ENCODE peak calls at places on chromosome 7, in eight cellular contexts. F is NCI-H1694 treated with DMSO at 0.1 percent for 48 hours, Z is HCT116, I is midbrain, G is lower leg skin, C is cardiac muscle cell, H is astrocyte of the spinal cord, M is SJSA1. X is an unnamed sample.

GRCh38 chr7:27143950-27144798 is 693 bp upstream of the HOXA5 start:
- DNase-seq in M (no peak), I (no peak), G (peak), F (no peak), H (peak), Z (no peak), C (no peak), X (no peak)

GRCh38 chr7:76427635-76428034 is 2.9 kb downstream of the ZP3 start:
- DNase-seq in F (no peak), I (no peak), G (no peak), H (no peak), C (no peak), Z (no peak), M (no peak), X (no peak)

GRCh38 chr7:84674236-84674913 is 479.8 kb upstream of the SEMA3A start:
- DNase-seq in F (no peak), I (no peak), Z (no peak), M (peak), H (no peak), G (no peak), C (peak), X (no peak)

GRCh38 chr7:44914992-44915607 is 29.8 kb upstream of the PURB start:
- DNase-seq in M (no peak), I (no peak), F (no peak), H (peak), C (no peak), G (no peak), Z (no peak), X (no peak)

GRCh38 chr7:45644237-45644636 is 70.1 kb downstream of the ADCY1 start:
- DNase-seq in I (no peak), C (no peak), Z (no peak), M (no peak), G (peak), H (no peak), F (no peak), X (no peak)

GRCh38 chr7:73978681-73979563 is 49.1 kb upstream of the ELN start:
- DNase-seq in M (peak), Z (peak), I (no peak), C (peak), H (no peak), G (peak), F (peak), X (peak)

GRCh38 chr7:135659159-135659837 is 3.0 kb upstream of the STMP1 start:
- DNase-seq in M (peak), F (no peak), H (peak), C (no peak), I (no peak), Z (no peak), G (no peak), X (no peak)

GRCh38 chr7:107865956-107866775 is 24.8 kb upstream of the DLD start:
- DNase-seq in M (peak), F (no peak), I (no peak), G (no peak), C (no peak), Z (no peak), H (no peak), X (no peak)

GRCh38 chr7:33201821-33202220 is 72.5 kb downstream of the BBS9 start:
- DNase-seq in G (no peak), Z (no peak), C (no peak), F (no peak), M (no peak), H (no peak), I (no peak), X (no peak)

GRCh38 chr7:48130658-48131108 is 40.6 kb upstream of the ABCA13 start:
- DNase-seq in H (peak), C (no peak), M (peak), I (no peak), G (no peak), F (no peak), Z (no peak), X (no peak)

GRCh38 chr7:77360104-77360503 is 56.0 kb downstream of the GSAP start:
- DNase-seq in F (no peak), C (no peak), Z (no peak), M (no peak), H (no peak), G (no peak), I (no peak), X (no peak)

GRCh38 chr7:73827568-73828106 is 3.2 kb upstream of the CLDN4 start:
- DNase-seq in F (peak), M (no peak), I (no peak), C (no peak), Z (peak), H (no peak), G (peak), X (no peak)

GRCh38 chr7:134246761-134247160 is 70.0 kb downstream of the SLC35B4 start:
- DNase-seq in H (no peak), M (no peak), F (no peak), G (no peak), C (no peak), Z (no peak), I (no peak), X (no peak)

X was measured in HTR-8/SVneo.